ENCODE peak calls at places on chromosomes 4 and X, in nine cellular contexts. R, X, D, T, B, A, O, F and Z are unnamed samples. For H3K4me1, the result is how much of the 10 kb centered on the place peaks cover.

GRCh38 chr4:37827030-37827705 is 682 bp downstream of the PGM2 start:
- DNase-seq in R (peak), X (no peak), D (no peak), T (no peak), B (no peak), A (no peak), O (peak), F (peak), Z (no peak)

GRCh38 chr4:99635601-99636000 is 22.0 kb downstream of the C4orf54 start:
- DNase-seq in R (no peak), X (no peak), D (no peak), T (no peak), B (no peak), A (no peak), O (no peak), F (no peak), Z (no peak)

GRCh38 chr4:78845469-78845868 is 69.3 kb downstream of the BMP2K start:
- DNase-seq in R (no peak), X (no peak), D (no peak), T (no peak), B (no peak), A (no peak), O (no peak), F (no peak), Z (no peak)

GRCh38 chr4:155903453-155903852 is at the start of gene TDO2:
- DNase-seq in R (no peak), X (no peak), D (no peak), T (no peak), B (no peak), A (no peak), O (no peak), F (no peak), Z (no peak)

GRCh38 chrX:39677585-39677984 is 420.2 kb downstream of the BCOR start:
- DNase-seq in R (no peak), X (no peak), D (no peak), T (no peak), B (no peak), A (no peak), O (no peak), F (no peak), Z (no peak)

GRCh38 chr4:142463195-142463594 is 382.9 kb downstream of the INPP4B start:
- DNase-seq in R (no peak), X (no peak), D (no peak), T (no peak), B (no peak), A (no peak), O (no peak), F (no peak), Z (peak)

GRCh38 chrX:136794080-136794479 is 13.3 kb upstream of the ARHGEF6 start:
- DNase-seq in R (no peak), X (no peak), D (no peak), T (no peak), B (no peak), A (no peak), O (no peak), F (no peak), Z (no peak)

GRCh38 chr4:127623755-127624087 is 9.0 kb upstream of the INTU start:
- DNase-seq in R (no peak), X (no peak), D (no peak), T (peak), B (no peak), A (peak), O (no peak), F (peak), Z (no peak)

GRCh38 chr4:108492816-108493595 is 127.4 kb upstream of the RPL34 start:
- DNase-seq in R (peak), X (no peak), D (peak), T (no peak), B (no peak), A (peak), O (no peak), F (no peak), Z (peak)

GRCh38 chr4:100525689-100526088 is 7.9 kb upstream of the EMCN start:
- DNase-seq in R (no peak), X (no peak), D (no peak), T (no peak), B (no peak), A (no peak), O (no peak), F (no peak), Z (no peak)

GRCh38 chr4:6222761-6223292 is 22.5 kb upstream of the JAKMIP1 start:
- DNase-seq in R (no peak), X (no peak), D (peak), T (no peak), B (no peak), A (no peak), O (peak), F (no peak), Z (peak)

GRCh38 chrX:133653363-133653762 is 238.1 kb upstream of the GPC4 start:
- DNase-seq in R (no peak), X (no peak), D (no peak), T (no peak), B (no peak), A (no peak), O (no peak), F (no peak), Z (no peak)

GRCh38 chr4:185883591-185883990 is 71.6 kb upstream of the SORBS2 start:
- DNase-seq in R (no peak), X (no peak), D (no peak), T (no peak), B (no peak), A (no peak), O (no peak), F (no peak), Z (no peak)

GRCh38 chrX:73577368-73577767 is 14.4 kb downstream of the CHIC1 start:
- DNase-seq in R (no peak), X (no peak), D (no peak), T (no peak), B (no peak), A (peak), O (no peak), F (no peak), Z (no peak)

GRCh38 chrX:150715180-150715579 is 22.0 kb downstream of the MTMR1 start:
- DNase-seq in R (no peak), X (no peak), D (no peak), T (no peak), B (no peak), A (no peak), O (no peak), F (no peak), Z (no peak)

GRCh38 chr4:2942532-2943363 is 20.5 kb downstream of the NOP14 start:
- DNase-seq in R (no peak), X (peak), D (peak), T (no peak), B (no peak), A (no peak), O (peak), F (peak), Z (no peak)

GRCh38 chrX:40304115-40304514 is 206.4 kb upstream of the BCOR start:
- DNase-seq in R (no peak), X (no peak), D (peak), T (no peak), B (no peak), A (no peak), O (no peak), F (no peak), Z (peak)

GRCh38 chr4:63717384-63717783 is 691.9 kb downstream of the TECRL start:
- DNase-seq in R (no peak), X (no peak), D (no peak), T (no peak), B (no peak), A (peak), O (no peak), F (no peak), Z (no peak)

GRCh38 chr4:122703868-122704267 is 28.6 kb upstream of the BBS12 start:
- DNase-seq in R (no peak), X (no peak), D (peak), T (no peak), B (no peak), A (no peak), O (no peak), F (no peak), Z (no peak)

GRCh38 chrX:54357414-54358377 is at the start of gene WNK3:
- DNase-seq in R (no peak), X (peak), D (peak), T (peak), B (peak), A (peak), O (peak), F (peak), Z (peak)

GRCh38 chr4:53847935-53848334 is 216.5 kb downstream of the CHIC2 start:
- DNase-seq in R (no peak), X (no peak), D (no peak), T (no peak), B (no peak), A (no peak), O (no peak), F (no peak), Z (no peak)

GRCh38 chrX:118519411-118520205 is 24.0 kb downstream of the DOCK11 start:
- DNase-seq in R (no peak), X (no peak), D (no peak), T (no peak), B (no peak), A (no peak), O (no peak), F (no peak), Z (no peak)

GRCh38 chrX:131331152-131331551 is 42.0 kb upstream of the IGSF1 start:
- DNase-seq in R (no peak), X (no peak), D (no peak), T (no peak), B (no peak), A (peak), O (no peak), F (no peak), Z (no peak)

GRCh38 chr4:6295495-6295894 is 25.8 kb downstream of the WFS1 start:
- DNase-seq in R (no peak), X (no peak), D (no peak), T (no peak), B (no peak), A (no peak), O (no peak), F (no peak), Z (no peak)

GRCh38 chrX:119042040-119042439 is 30.8 kb upstream of the CT47C1 start:
- DNase-seq in R (no peak), X (no peak), D (no peak), T (no peak), B (no peak), A (no peak), O (no peak), F (no peak), Z (no peak)

GRCh38 chr4:24885342-24885741 is 27.5 kb downstream of the CCDC149 start:
- DNase-seq in R (no peak), X (no peak), D (no peak), T (no peak), B (no peak), A (no peak), O (no peak), F (no peak), Z (no peak)

GRCh38 chrX:133412246-133412645 is 3.0 kb downstream of the GPC4 start:
- DNase-seq in R (no peak), X (no peak), D (no peak), T (no peak), B (no peak), A (no peak), O (no peak), F (peak), Z (no peak)

GRCh38 chr4:184196730-184197355 is 20.8 kb downstream of the ENPP6 start:
- DNase-seq in R (no peak), X (no peak), D (no peak), T (no peak), B (no peak), A (no peak), O (no peak), F (no peak), Z (no peak)

GRCh38 chr4:1350169-1350520 is 3.1 kb downstream of the UVSSA start:
- DNase-seq in R (no peak), X (no peak), D (no peak), T (no peak), B (no peak), A (no peak), O (no peak), F (no peak), Z (no peak)

GRCh38 chrX:152641256-152641875 is 3.7 kb downstream of the GABRQ start:
- DNase-seq in R (no peak), X (no peak), D (peak), T (no peak), B (no peak), A (no peak), O (no peak), F (no peak), Z (no peak)

GRCh38 chr4:21769404-21770147 is 179.0 kb downstream of the KCNIP4 start:
- DNase-seq in R (no peak), X (no peak), D (no peak), T (no peak), B (no peak), A (peak), O (no peak), F (no peak), Z (no peak)

GRCh38 chr4:168864831-168865541 is 145.1 kb downstream of the CBR4 start:
- DNase-seq in R (no peak), X (no peak), D (peak), T (no peak), B (no peak), A (no peak), O (no peak), F (peak), Z (no peak)

GRCh38 chr4:87053064-87053693 is 118.4 kb downstream of the AFF1 start:
- DNase-seq in R (no peak), X (no peak), D (no peak), T (no peak), B (no peak), A (no peak), O (no peak), F (peak), Z (no peak)
- H3K4me1 ChIP-seq in R (under half), X (under half), D (under half), T (under half), B (half or more), A (under half), O (half or more), F (under half), Z (under half)

DNA sequence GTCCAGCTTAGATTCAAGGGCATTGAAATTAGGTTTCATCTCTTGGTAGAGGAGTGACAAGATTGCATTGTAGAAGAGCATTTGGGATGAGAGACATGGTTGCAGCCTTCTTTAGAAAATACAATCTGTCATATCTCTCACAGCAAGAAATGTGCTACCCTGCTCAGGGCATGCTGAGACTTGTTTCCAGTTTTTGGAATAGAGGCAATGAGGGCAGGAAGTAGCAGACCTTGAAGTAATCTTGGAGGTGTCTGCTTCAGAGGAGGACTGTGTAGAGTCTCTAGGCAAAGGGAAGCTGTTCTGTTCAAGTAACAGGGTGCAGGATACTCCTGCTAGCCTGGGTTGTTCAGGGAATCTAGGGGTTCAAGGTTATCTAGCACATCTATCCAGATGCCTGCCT is 116.1 kb upstream of the ZNF827 start:
- DNase-seq in R (no peak), X (no peak), D (no peak), T (no peak), B (no peak), A (no peak), O (no peak), F (no peak), Z (no peak)
- H3K4me3 ChIP-seq in R (no peak), X (no peak), D (no peak), T (no peak), B (no peak), A (no peak), O (no peak), F (no peak), Z (no peak)

GRCh38 chr4:72951628-72952027 is 117.9 kb downstream of the COX18 start:
- DNase-seq in R (no peak), X (no peak), D (no peak), T (no peak), B (no peak), A (peak), O (no peak), F (no peak), Z (no peak)

GRCh38 chr4:72948080-72948479 is 121.4 kb downstream of the COX18 start:
- DNase-seq in R (no peak), X (no peak), D (no peak), T (no peak), B (no peak), A (no peak), O (no peak), F (no peak), Z (no peak)

GRCh38 chr4:72945719-72946336 is 123.7 kb downstream of the COX18 start:
- DNase-seq in R (no peak), X (no peak), D (peak), T (no peak), B (no peak), A (no peak), O (no peak), F (no peak), Z (no peak)

GRCh38 chr4:72954811-72955210 is 114.7 kb downstream of the COX18 start:
- DNase-seq in R (no peak), X (no peak), D (no peak), T (no peak), B (no peak), A (no peak), O (no peak), F (peak), Z (no peak)

DNA sequence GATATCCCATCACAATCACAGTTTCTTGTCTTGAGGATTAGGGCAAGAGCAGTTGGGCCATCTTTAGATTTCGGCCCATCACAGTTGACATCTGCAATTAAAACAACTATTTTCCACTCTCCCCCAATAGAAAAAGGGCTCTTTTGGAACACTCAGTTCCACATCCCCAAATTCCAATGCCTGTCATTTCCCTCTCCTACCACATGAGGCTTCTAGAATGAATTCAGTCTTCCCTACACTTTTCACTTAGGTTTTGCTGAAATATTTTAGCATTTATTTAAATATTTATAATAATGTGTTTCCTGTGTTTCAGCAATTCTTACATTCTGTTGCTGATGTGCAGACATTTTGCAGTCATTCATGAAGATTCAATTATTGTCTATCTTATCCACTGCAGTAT is 118.4 kb downstream of the COX18 start:
- DNase-seq in R (no peak), X (no peak), D (no peak), T (no peak), B (no peak), A (no peak), O (no peak), F (no peak), Z (no peak)
- TF ChIP-seq CTCF in R (peak), X (no peak), D (peak), T (no peak), B (no peak), A (no peak), O (no peak), F (peak), Z (no peak)

DNA sequence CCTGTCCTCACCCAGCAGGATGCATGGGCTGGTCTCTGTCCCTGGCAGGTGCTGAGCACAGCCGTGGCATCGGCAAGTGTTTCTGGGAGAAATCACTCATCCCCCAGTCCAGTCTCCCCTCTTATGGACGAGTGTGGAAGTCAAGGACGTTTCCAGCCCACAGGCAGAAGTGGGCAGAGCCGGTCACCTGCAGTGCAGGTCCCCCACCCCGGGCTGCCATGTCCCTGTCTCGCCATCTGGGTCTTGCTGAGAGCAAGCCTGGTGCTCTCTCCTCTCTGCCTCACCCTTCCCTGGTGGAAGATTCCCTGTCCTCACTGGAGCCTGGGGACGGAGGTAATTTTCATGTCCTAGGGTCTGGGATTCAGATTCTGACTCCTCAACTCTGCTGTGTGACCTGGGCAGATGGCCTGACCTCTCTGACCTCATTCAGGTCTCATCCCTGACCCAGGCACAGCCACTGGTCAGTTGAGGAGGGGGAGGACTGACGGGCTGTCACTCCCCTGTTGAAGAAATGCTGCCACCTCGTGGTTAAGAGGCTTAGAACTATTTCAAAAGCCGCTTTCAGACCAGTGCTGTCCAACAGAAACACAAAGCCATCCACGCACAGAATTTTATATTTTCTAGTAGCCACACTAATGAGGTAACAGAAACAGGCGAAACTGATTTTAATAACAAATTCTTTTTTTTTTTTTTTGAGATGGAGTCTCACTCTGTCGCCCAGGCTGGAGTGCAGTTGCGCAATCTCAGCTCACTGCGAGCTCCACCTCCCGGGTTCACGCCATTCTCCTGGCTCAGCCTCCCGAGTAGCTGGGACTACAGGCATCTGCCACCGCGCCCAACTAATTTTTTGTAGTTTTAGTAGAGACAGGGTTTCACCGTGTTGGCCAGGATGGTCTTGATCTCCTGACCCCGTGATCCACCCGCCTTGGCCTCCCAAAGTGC is 1.8 kb downstream of the CPZ start:
- DNase-seq in R (peak), X (no peak), D (peak), T (peak), B (peak), A (peak), O (peak), F (peak), Z (peak)
- H3K4me1 ChIP-seq in R (under half), X (under half), D (under half), T (under half), B (under half), A (under half), O (under half), F (under half), Z (under half)

GRCh38 chr4:57100979-57101629 is 9.1 kb downstream of the IGFBP7 start:
- DNase-seq in R (no peak), X (no peak), D (no peak), T (no peak), B (no peak), A (peak), O (no peak), F (no peak), Z (peak)

GRCh38 chr4:57102050-57102564 is 8.1 kb downstream of the IGFBP7 start:
- DNase-seq in R (no peak), X (no peak), D (no peak), T (peak), B (peak), A (peak), O (no peak), F (peak), Z (peak)

GRCh38 chr4:57109530-57109846 is 697 bp downstream of the IGFBP7 start:
- DNase-seq in R (no peak), X (no peak), D (no peak), T (no peak), B (no peak), A (no peak), O (no peak), F (peak), Z (no peak)

GRCh38 chr4:57103051-57103450 is 7.1 kb downstream of the IGFBP7 start:
- DNase-seq in R (no peak), X (no peak), D (no peak), T (no peak), B (no peak), A (no peak), O (no peak), F (peak), Z (no peak)

GRCh38 chr4:57104706-57105560 is 5.3 kb downstream of the IGFBP7 start:
- DNase-seq in R (no peak), X (no peak), D (no peak), T (no peak), B (no peak), A (no peak), O (no peak), F (peak), Z (no peak)
- H3K4me3 ChIP-seq in R (no peak), X (no peak), D (no peak), T (no peak), B (no peak), A (no peak), O (no peak), F (no peak), Z (no peak)